ENCODE peak calls at places on chromosomes 7 and 10, in nine cellular contexts. U is endothelial cell, J is heart left ventricle, W is GM06990, L is glutamatergic neuron, C is stomach, Y is neural crest cell, I is heart right ventricle, R is AG09309. V is an unnamed sample.

GRCh38 chr7:123787227-123788007 is 38.6 kb upstream of the WASL start:
- DNase-seq in L (no peak), J (no peak), I (no peak), W (no peak), Y (no peak), U (no peak), R (no peak), C (no peak), V (no peak)

GRCh38 chr10:99234067-99234738 is 1.4 kb downstream of the HPSE2 start:
- DNase-seq in Y (peak; percentile 18), R (no peak), U (peak; percentile 66), I (peak; percentile 17), C (peak; percentile 55), L (peak; percentile 67), J (peak; percentile 25), W (peak; percentile 88), V (peak; percentile 90)

GRCh38 chr7:77409005-77409738 is 7.0 kb downstream of the GSAP start:
- DNase-seq in C (no peak), Y (no peak), I (no peak), L (no peak), U (no peak), J (no peak), W (no peak), R (no peak), V (no peak)

GRCh38 chr10:24723386-24723787 is 300 bp downstream of the ARHGAP21 start:
- DNase-seq in J (no peak), C (peak; percentile 41), I (no peak), W (peak; percentile 61), L (no peak), Y (no peak), U (no peak), R (no peak), V (peak; percentile 54)

GRCh38 chr10:99938563-99938962 is 71.2 kb downstream of the DNMBP start:
- DNase-seq in Y (no peak), U (no peak), J (no peak), C (no peak), I (no peak), L (no peak), W (peak; percentile 77), R (no peak), V (peak; percentile 76)

GRCh38 chr7:5374464-5374863 is 49.2 kb downstream of the TNRC18 start:
- DNase-seq in C (no peak), L (no peak), R (no peak), U (no peak), J (no peak), I (no peak), Y (no peak), W (no peak), V (no peak)

GRCh38 chr10:26212511-26212910 is 4.1 kb upstream of the GAD2 start:
- DNase-seq in Y (no peak), L (no peak), I (no peak), U (no peak), J (no peak), C (no peak), W (no peak), R (no peak), V (no peak)

GRCh38 chr7:157519798-157520244 is 183.0 kb downstream of the DNAJB6 start:
- DNase-seq in R (no peak), J (no peak), C (peak; percentile 20), W (no peak), I (no peak), Y (no peak), U (no peak), L (no peak), V (no peak)

GRCh38 chr7:80453699-80454340 is 58.0 kb downstream of the GNAT3 start:
- DNase-seq in Y (no peak), R (no peak), L (no peak), W (no peak), U (no peak), J (no peak), I (no peak), C (no peak), V (peak; percentile 8)

GRCh38 chr7:80445351-80445750 is 66.5 kb downstream of the GNAT3 start:
- DNase-seq in L (no peak), J (no peak), I (no peak), C (no peak), U (no peak), R (no peak), Y (no peak), W (no peak), V (no peak)

GRCh38 chr7:80450621-80451308 is 61.1 kb downstream of the GNAT3 start:
- DNase-seq in I (no peak), W (no peak), L (no peak), J (no peak), R (no peak), Y (no peak), C (no peak), U (no peak), V (no peak)

GRCh38 chr7:80449841-80450240 is 62.0 kb downstream of the GNAT3 start:
- DNase-seq in W (no peak), R (no peak), I (no peak), L (no peak), J (no peak), U (no peak), C (peak; percentile 43), Y (no peak), V (no peak)
- TF ChIP-seq CTCF in W (no peak), R (no peak), I (no peak), L (no peak), J (no peak), U (no peak), C (no peak), Y (no peak), V (no peak)

GRCh38 chr7:47580175-47580701 is 1.7 kb downstream of the TNS3 start:
- DNase-seq in J (no peak), I (no peak), W (no peak), U (no peak), C (peak; percentile 74), Y (no peak), L (no peak), R (no peak), V (no peak)

GRCh38 chr7:47581442-47581820 is 480 bp downstream of the TNS3 start:
- DNase-seq in I (no peak), W (no peak), R (no peak), C (peak; percentile 49), Y (peak; percentile 31), L (peak; percentile 35), J (no peak), U (peak; percentile 23), V (no peak)

GRCh38 chr7:47582748-47583740 is 1.1 kb upstream of the TNS3 start:
- DNase-seq in R (no peak), Y (no peak), I (no peak), L (no peak), U (no peak), J (no peak), W (no peak), C (no peak), V (no peak)

GRCh38 chr7:47580811-47581331 is 1.0 kb downstream of the TNS3 start:
- DNase-seq in Y (peak; percentile 26), I (no peak), W (no peak), U (no peak), C (no peak), R (no peak), L (no peak), J (no peak), V (no peak)

GRCh38 chr7:47581821-47582747 is at the start of gene TNS3:
- DNase-seq in R (no peak), W (no peak), C (peak; percentile 68), Y (peak; percentile 46), I (no peak), J (no peak), U (peak; percentile 60), L (peak; percentile 65), V (no peak)
- TF ChIP-seq CTCF in R (no peak), W (no peak), C (no peak), Y (peak; percentile 57), I (peak; percentile 5), J (no peak), U (no peak), L (no peak), V (no peak)

DNA sequence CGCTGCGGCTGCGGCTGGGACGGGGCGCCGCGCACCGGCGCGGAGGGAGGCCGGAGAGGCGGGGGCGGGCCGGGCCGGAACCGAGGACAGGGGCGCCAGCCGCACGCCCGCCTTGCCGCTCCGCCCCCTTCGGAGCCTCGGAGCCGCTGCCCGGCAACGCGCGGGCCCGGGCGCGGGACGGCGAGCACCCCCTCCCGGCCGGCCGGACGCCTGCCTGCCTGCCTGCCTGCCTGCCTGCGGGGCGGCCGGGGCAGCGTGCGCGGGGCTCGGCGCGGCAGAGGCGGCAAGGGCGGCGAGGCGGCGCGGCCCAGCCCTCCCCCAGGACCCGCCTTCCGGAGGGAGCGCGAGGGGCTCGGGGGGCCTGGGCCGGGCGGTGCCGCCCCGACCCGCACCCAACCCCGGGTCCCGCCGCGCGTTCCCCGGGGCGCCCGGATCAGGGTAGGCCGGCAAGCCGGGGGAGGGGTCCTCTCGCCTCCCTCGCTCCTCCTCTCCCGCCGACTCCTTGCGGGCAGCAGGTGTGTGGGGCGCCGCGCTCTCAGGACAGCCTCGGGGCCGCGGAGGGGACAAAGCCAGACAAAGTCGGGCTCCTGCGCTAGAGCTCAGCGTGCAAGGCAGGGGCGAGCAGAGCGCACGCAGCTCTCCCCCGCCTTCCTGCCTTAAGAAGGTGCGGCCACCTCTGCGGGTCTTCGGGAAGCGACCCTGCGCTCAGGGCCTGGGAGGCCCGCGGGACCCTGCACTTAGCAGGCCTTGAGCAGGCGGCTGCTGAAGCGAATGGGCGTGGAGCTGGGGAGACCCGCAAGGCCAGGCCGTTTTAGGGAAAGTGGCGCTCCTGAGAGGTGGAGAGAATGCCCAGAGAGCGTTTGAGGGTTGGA is at the start of gene KIAA1549:
- DNase-seq in L (peak; percentile 82), I (peak; percentile 45), R (no peak), U (peak; percentile 80), Y (peak; percentile 51), W (peak; percentile 82), J (peak; percentile 67), C (peak; percentile 77), V (peak; percentile 94)
- TF ChIP-seq CTCF in L (no peak), I (peak; percentile 11), R (no peak), U (no peak), Y (peak; percentile 33), W (peak; percentile 1), J (peak; percentile 10), C (no peak), V (peak; percentile 84)

GRCh38 chr10:869171-869570 is 62.3 kb downstream of the LARP4B start:
- DNase-seq in J (no peak), R (no peak), I (no peak), Y (no peak), W (no peak), U (no peak), L (no peak), C (no peak), V (no peak)

GRCh38 chr10:866577-866941 is 64.9 kb downstream of the LARP4B start:
- DNase-seq in Y (no peak), J (no peak), R (no peak), W (no peak), U (no peak), C (no peak), L (no peak), I (no peak), V (no peak)

GRCh38 chr10:865924-866576 is 65.5 kb downstream of the LARP4B start:
- DNase-seq in L (no peak), U (no peak), Y (no peak), W (no peak), C (no peak), I (no peak), J (no peak), R (no peak), V (no peak)

GRCh38 chr10:867807-868206 is 63.7 kb downstream of the LARP4B start:
- DNase-seq in W (no peak), L (no peak), C (no peak), U (no peak), R (no peak), J (no peak), Y (no peak), I (no peak), V (no peak)

DNA sequence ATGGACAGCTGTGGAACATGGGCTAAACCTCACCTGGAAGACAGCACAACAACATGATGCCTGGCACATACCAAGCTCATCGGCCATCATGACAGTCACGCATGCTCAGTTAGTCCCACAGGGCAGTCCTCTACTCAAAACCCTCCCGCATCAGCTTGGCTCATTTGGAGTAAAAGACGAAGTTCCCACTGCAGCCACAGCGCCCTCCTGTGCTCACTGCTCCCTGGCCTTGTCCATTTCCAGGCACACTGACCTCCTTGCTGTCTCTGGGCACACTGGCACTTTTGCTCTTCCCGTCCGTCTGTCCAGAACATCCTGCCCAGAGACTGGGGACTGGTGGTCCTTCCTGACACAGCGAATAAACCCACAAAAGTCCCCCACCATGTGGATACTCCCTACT is 66.2 kb downstream of the LARP4B start:
- DNase-seq in J (no peak), W (no peak), L (no peak), C (no peak), U (no peak), R (no peak), Y (no peak), I (no peak), V (no peak)
- TF ChIP-seq CTCF in J (no peak), W (no peak), L (no peak), C (no peak), U (no peak), R (no peak), Y (no peak), I (no peak), V (no peak)

V was measured in GM13976.